ENCODE peak calls at places on chromosomes 7 and 10, in eight cellular contexts. A is lower leg skin, H is Peyer's patch, I is suprapubic skin, O is uterus, V is HCT116, Q is A549, P is testis. D is an unnamed sample.

GRCh38 chr7:114160925-114161324 is 242.1 kb upstream of the PPP1R3A start:
- DNase-seq in A (no peak), V (no peak), Q (no peak), P (no peak), O (no peak), I (no peak), H (no peak), D (no peak)

GRCh38 chr10:506451-507354 is 182.8 kb downstream of the DIP2C start:
- DNase-seq in O (no peak), A (no peak), V (no peak), Q (no peak), I (no peak), P (no peak), H (no peak), D (no peak)

GRCh38 chr7:25832456-25832855 is 319.5 kb upstream of the NFE2L3 start:
- DNase-seq in I (no peak), O (no peak), H (no peak), A (no peak), P (peak; percentile 54), Q (no peak), V (no peak), D (no peak)

GRCh38 chr10:112229096-112229495 is 45.5 kb upstream of the GPAM start:
- DNase-seq in I (no peak), H (no peak), Q (no peak), V (no peak), A (no peak), O (no peak), P (no peak), D (no peak)

GRCh38 chr7:74039337-74039736 is 11.4 kb downstream of the ELN start:
- DNase-seq in A (no peak), P (no peak), Q (no peak), V (no peak), O (no peak), H (no peak), I (no peak), D (no peak)

GRCh38 chr7:2800923-2801682 is 43.0 kb downstream of the GNA12 start:
- DNase-seq in A (peak; percentile 84), O (no peak), H (peak; percentile 49), Q (no peak), P (peak; percentile 68), V (no peak), I (no peak), D (peak; percentile 52)

GRCh38 chr7:84412161-84412969 is 217.8 kb upstream of the SEMA3A start:
- DNase-seq in A (no peak), Q (peak; percentile 89), O (no peak), P (no peak), I (no peak), H (no peak), V (peak; percentile 83), D (no peak)

GRCh38 chr7:96173777-96174176 is 148.1 kb downstream of the SLC25A13 start:
- DNase-seq in V (no peak), I (no peak), Q (no peak), A (no peak), P (no peak), H (no peak), O (no peak), D (peak; percentile 53)

GRCh38 chr10:119770928-119771327 is 45.1 kb downstream of the INPP5F start:
- DNase-seq in V (no peak), H (no peak), A (no peak), O (no peak), Q (no peak), P (no peak), I (no peak), D (no peak)

GRCh38 chr10:69976795-69977546 is 75.7 kb upstream of the MACROH2A2 start:
- DNase-seq in O (no peak), Q (no peak), A (no peak), H (no peak), I (no peak), P (no peak), V (no peak), D (no peak)

GRCh38 chr7:55570218-55570873 is 2.0 kb downstream of the VOPP1 start:
- DNase-seq in Q (no peak), H (no peak), I (no peak), O (no peak), P (no peak), V (no peak), A (peak; percentile 76), D (no peak)

GRCh38 chr7:105429746-105430612 is 41.3 kb upstream of the SRPK2 start:
- DNase-seq in I (no peak), P (peak; percentile 78), O (peak; percentile 20), V (peak; percentile 34), A (peak; percentile 85), Q (peak; percentile 75), H (peak; percentile 86), D (peak; percentile 52)

GRCh38 chr10:110414563-110415309 is 83.0 kb upstream of the DUSP5 start:
- DNase-seq in V (peak; percentile 98), I (no peak), P (no peak), H (peak; percentile 94), Q (peak; percentile 92), O (no peak), A (no peak), D (no peak)

GRCh38 chr7:129845972-129846327 is 106.8 kb downstream of the UBE2H start:
- DNase-seq in Q (peak; percentile 33), I (no peak), A (peak; percentile 28), V (peak; percentile 76), H (no peak), P (no peak), O (no peak), D (no peak)

GRCh38 chr7:139582130-139582650 is 58.7 kb downstream of the CLEC2L start:
- DNase-seq in O (no peak), A (peak; percentile 65), I (no peak), H (no peak), V (no peak), Q (no peak), P (no peak), D (no peak)

GRCh38 chr7:142790056-142790455 is 19.3 kb downstream of the PRSS2 start:
- DNase-seq in Q (no peak), H (no peak), P (no peak), I (no peak), A (no peak), O (no peak), V (no peak), D (peak; percentile 35)

GRCh38 chr10:113454341-113455061 is 98.4 kb upstream of the HABP2 start:
- DNase-seq in I (no peak), H (peak; percentile 67), Q (peak; percentile 44), O (peak; percentile 23), A (peak; percentile 92), V (peak; percentile 31), P (peak; percentile 74), D (peak; percentile 29)

GRCh38 chr7:25132430-25132829 is 7.4 kb upstream of the CYCS start:
- DNase-seq in I (no peak), A (no peak), V (no peak), H (no peak), Q (no peak), O (no peak), P (no peak), D (no peak)

GRCh38 chr10:6200588-6201510 is 1.9 kb upstream of the PFKFB3 start:
- DNase-seq in V (no peak), H (peak; percentile 67), I (no peak), P (peak; percentile 60), Q (peak; percentile 33), A (no peak), O (peak; percentile 40), D (no peak)

GRCh38 chr10:4470231-4470840 is 355.7 kb upstream of the AKR1E2 start:
- DNase-seq in Q (peak; percentile 16), A (no peak), I (no peak), H (no peak), V (no peak), P (no peak), O (no peak), D (no peak)

GRCh38 chr10:103231047-103231551 is 14.6 kb upstream of the RPEL1 start:
- DNase-seq in H (no peak), I (no peak), A (no peak), V (peak; percentile 49), O (no peak), Q (peak; percentile 96), P (peak; percentile 30), D (no peak)

DNA sequence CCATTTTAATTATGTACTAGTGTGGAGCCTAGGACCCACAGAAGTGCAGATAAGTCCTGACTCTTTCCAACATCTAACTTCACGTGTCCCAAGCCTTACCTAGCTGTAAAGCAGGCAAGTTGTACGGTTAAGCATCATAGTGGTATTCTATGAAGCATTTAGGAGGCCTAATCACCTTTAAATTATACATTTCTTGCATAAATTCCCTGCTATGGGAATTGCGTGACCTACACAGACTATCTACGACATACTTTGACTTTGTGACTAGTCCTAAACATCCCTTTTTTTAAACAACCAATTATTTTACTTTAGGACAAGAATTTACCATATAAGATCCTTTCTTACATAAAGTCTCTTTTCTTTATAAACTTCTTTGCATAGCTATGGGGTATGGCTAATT is 37.7 kb upstream of the LRGUK start:
- DNase-seq in V (no peak), O (no peak), A (no peak), I (no peak), Q (peak; percentile 33), P (no peak), H (no peak), D (peak; percentile 44)
- TF ChIP-seq POLR2A in V (no peak), O (no peak), A (no peak), I (no peak), Q (no peak), P (no peak), H (no peak), D (no peak)

GRCh38 chr7:123534383-123535260 is at the start of gene IQUB:
- DNase-seq in Q (peak; percentile 96), H (peak; percentile 99), I (peak; percentile 99), V (peak; percentile 93), P (peak; percentile 99), A (peak; percentile 99), O (peak; percentile 100), D (peak; percentile 98)
- TF ChIP-seq POLR2A in Q (no peak), H (peak; percentile 45), I (no peak), V (no peak), P (no peak), A (no peak), O (peak; percentile 63), D (no peak)

GRCh38 chr7:45026013-45026412 is 26.0 kb downstream of the CCM2 start:
- DNase-seq in A (peak; percentile 12), H (no peak), Q (no peak), O (no peak), I (no peak), P (no peak), V (no peak), D (no peak)
- TF ChIP-seq POLR2A in A (no peak), H (no peak), Q (no peak), O (no peak), I (no peak), P (no peak), V (no peak), D (no peak)

GRCh38 chr10:79241990-79242619 is 105.2 kb upstream of the PPIF start:
- DNase-seq in I (peak; percentile 86), V (no peak), Q (no peak), O (peak; percentile 62), A (peak; percentile 95), H (peak; percentile 83), P (peak; percentile 55), D (no peak)
- TF ChIP-seq POLR2A in I (no peak), V (no peak), Q (no peak), O (no peak), A (no peak), H (no peak), P (no peak), D (no peak)

DNA sequence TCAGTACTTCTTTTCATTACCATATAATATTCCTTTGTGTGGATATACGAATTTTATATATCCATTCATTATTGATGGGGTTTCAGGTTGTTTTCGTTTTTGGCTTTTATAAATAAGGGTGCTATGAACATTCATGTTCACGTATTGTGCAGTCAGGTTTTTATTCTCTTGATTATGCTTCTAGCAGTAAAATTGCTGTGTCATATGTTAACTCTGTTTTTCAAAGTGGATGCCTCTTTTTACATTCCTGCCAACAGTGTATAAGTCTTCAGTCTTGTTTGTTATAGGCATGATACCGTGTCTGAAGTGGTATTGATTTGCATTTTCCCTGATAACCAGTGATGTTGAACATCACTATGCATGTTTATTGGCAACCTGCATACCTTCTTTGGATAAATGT is 127.1 kb upstream of the CNTNAP2 start:
- DNase-seq in P (no peak), Q (no peak), V (no peak), O (no peak), H (no peak), A (no peak), I (no peak), D (no peak)
- TF ChIP-seq POLR2A in P (no peak), Q (no peak), V (no peak), O (no peak), H (no peak), A (no peak), I (no peak), D (no peak)